ENCODE peak calls at places on chromosomes 6 and 20, in six cellular contexts. D is HCT116, Z is astrocyte of the spinal cord, S is aorta, V is ACHN, F is HT-29. U is an unnamed sample.

GRCh38 chr6:41346435-41346834 is 11.0 kb downstream of the NCR2 start:
- DNase-seq in D (no peak), Z (no peak), S (no peak), V (no peak), F (no peak), U (no peak)

GRCh38 chr6:31609519-31610406 is 5.3 kb upstream of the AIF1 start:
- DNase-seq in D (no peak), Z (no peak), S (no peak), V (no peak), F (no peak), U (no peak)

GRCh38 chr6:55058682-55059081 is 115.6 kb upstream of the HCRTR2 start:
- DNase-seq in D (no peak), Z (no peak), S (no peak), V (no peak), F (no peak), U (no peak)

GRCh38 chr20:6416371-6416770 is 293.5 kb upstream of the FERMT1 start:
- DNase-seq in D (no peak), Z (no peak), S (no peak), V (no peak), F (no peak), U (no peak)

GRCh38 chr6:133817460-133818047 is 71.4 kb upstream of the TCF21 start:
- DNase-seq in D (peak; percentile 8), Z (no peak), S (no peak), V (peak; percentile 26), F (no peak), U (peak; percentile 56)

GRCh38 chr6:158852312-158853071 is 33.3 kb upstream of the EZR start:
- DNase-seq in D (no peak), Z (no peak), S (no peak), V (no peak), F (no peak), U (no peak)

GRCh38 chr6:159077123-159077522 is 32.3 kb upstream of the TAGAP start:
- DNase-seq in D (no peak), Z (no peak), S (no peak), V (no peak), F (no peak), U (peak; percentile 20)

GRCh38 chr20:50574108-50574507 is 63.9 kb downstream of the PTPN1 start:
- DNase-seq in D (no peak), Z (no peak), S (no peak), V (no peak), F (no peak), U (no peak)

GRCh38 chr6:126720326-126720725 is 380.4 kb downstream of the CENPW start:
- DNase-seq in D (no peak), Z (peak; percentile 14), S (no peak), V (no peak), F (no peak), U (no peak)

GRCh38 chr6:35445691-35446090 is 6.4 kb upstream of the FANCE start:
- DNase-seq in D (no peak), Z (no peak), S (no peak), V (no peak), F (no peak), U (no peak)

GRCh38 chr6:14743465-14744211 is 502.2 kb upstream of the JARID2 start:
- DNase-seq in D (peak; percentile 94), Z (peak; percentile 98), S (peak; percentile 61), V (peak; percentile 87), F (peak; percentile 75), U (no peak)

GRCh38 chr20:62020935-62021701 is 44.6 kb downstream of the TAF4 start:
- DNase-seq in D (no peak), Z (peak; percentile 17), S (peak; percentile 72), V (no peak), F (no peak), U (peak; percentile 85)

GRCh38 chr6:146857960-146858308 is 259.2 kb downstream of the ADGB start:
- DNase-seq in D (no peak), Z (no peak), S (no peak), V (peak; percentile 0), F (no peak), U (peak; percentile 66)

GRCh38 chr6:134046054-134046453 is 6.4 kb downstream of the SLC2A12 start:
- DNase-seq in D (no peak), Z (no peak), S (peak; percentile 57), V (no peak), F (no peak), U (no peak)

GRCh38 chr6:55327169-55327568 is at the start of gene GFRAL:
- DNase-seq in D (no peak), Z (no peak), S (no peak), V (no peak), F (no peak), U (no peak)

GRCh38 chr6:13827038-13827437 is 12.7 kb upstream of the MCUR1 start:
- DNase-seq in D (no peak), Z (no peak), S (no peak), V (no peak), F (no peak), U (no peak)

GRCh38 chr6:46222286-46222685 is 51.5 kb upstream of the ENPP5 start:
- DNase-seq in D (no peak), Z (no peak), S (no peak), V (no peak), F (no peak), U (no peak)

GRCh38 chr20:22339091-22339881 is 245.1 kb downstream of the FOXA2 start:
- DNase-seq in D (peak; percentile 70), Z (peak; percentile 64), S (no peak), V (peak; percentile 64), F (peak; percentile 92), U (peak; percentile 38)

GRCh38 chr6:36314221-36315014 is 22.3 kb downstream of the BNIP5 start:
- DNase-seq in D (peak; percentile 12), Z (no peak), S (no peak), V (no peak), F (peak; percentile 75), U (no peak)

GRCh38 chr6:155787168-155787567 is 331.5 kb upstream of the NOX3 start:
- DNase-seq in D (no peak), Z (no peak), S (no peak), V (no peak), F (no peak), U (no peak)

GRCh38 chr6:37585937-37586336 is 86.2 kb upstream of the CCDC167 start:
- DNase-seq in D (no peak), Z (no peak), S (no peak), V (no peak), F (no peak), U (no peak)

GRCh38 chr20:64176548-64177419 is 12.5 kb downstream of the MYT1 start:
- DNase-seq in D (no peak), Z (no peak), S (no peak), V (no peak), F (no peak), U (no peak)

GRCh38 chr6:72084992-72085569 is 198.7 kb downstream of the RIMS1 start:
- DNase-seq in D (no peak), Z (peak; percentile 40), S (no peak), V (peak; percentile 19), F (peak; percentile 18), U (no peak)

GRCh38 chr20:12984863-12985262 is 23.9 kb upstream of the SPTLC3 start:
- DNase-seq in D (no peak), Z (no peak), S (no peak), V (no peak), F (no peak), U (no peak)

GRCh38 chr20:2654831-2655230 is 2.4 kb downstream of the NOP56 start:
- DNase-seq in D (no peak), Z (no peak), S (no peak), V (no peak), F (no peak), U (no peak)

U was measured in SK-N-SH.